ENCODE peak calls at places on chromosomes 11 and 22, in nine cellular contexts. D, N, E, K, X, P, F, L and V are unnamed samples.

GRCh38 chr11:43268161-43268560 is 43.6 kb upstream of the API5 start:
- DNase-seq in K (no peak), D (no peak), X (no peak), F (no peak), N (no peak), L (no peak), P (no peak), E (no peak), V (no peak)

GRCh38 chr11:101870510-101870909 is 44.3 kb upstream of the CEP126 start:
- DNase-seq in F (no peak), D (no peak), N (peak), P (no peak), K (no peak), L (peak), X (peak), E (peak), V (no peak)

GRCh38 chr11:128516886-128517285 is 70.5 kb downstream of the ETS1 start:
- DNase-seq in D (no peak), P (no peak), K (no peak), N (peak), F (no peak), E (no peak), X (no peak), L (peak), V (no peak)

GRCh38 chr11:4704054-4704789 is at the start of gene MMP26:
- DNase-seq in L (no peak), D (no peak), N (no peak), K (no peak), F (peak), P (no peak), X (no peak), E (no peak), V (no peak)

GRCh38 chr22:37740455-37741311 is 43.8 kb downstream of the TRIOBP start:
- DNase-seq in F (no peak), E (no peak), L (no peak), P (no peak), K (no peak), D (no peak), X (no peak), N (no peak), V (no peak)

GRCh38 chr11:75428301-75428724 is 4.7 kb downstream of the KLHL35 start:
- DNase-seq in D (peak), K (peak), F (peak), L (peak), P (peak), N (peak), E (peak), X (peak), V (peak)

GRCh38 chr11:32113200-32113599 is 22.3 kb downstream of the RCN1 start:
- DNase-seq in N (peak), D (no peak), E (peak), X (no peak), K (no peak), L (peak), F (no peak), P (no peak), V (no peak)

GRCh38 chr22:26602127-26602526 is 12.2 kb upstream of the TPST2 start:
- DNase-seq in F (no peak), P (no peak), N (no peak), E (no peak), D (no peak), L (no peak), X (no peak), K (no peak), V (no peak)

GRCh38 chr11:126076641-126077040 is 14.0 kb upstream of the CDON start:
- DNase-seq in L (no peak), D (no peak), F (no peak), K (no peak), X (no peak), E (no peak), P (no peak), N (no peak), V (no peak)

GRCh38 chr11:125076378-125076945 is 13.4 kb downstream of the SLC37A2 start:
- DNase-seq in F (no peak), D (no peak), E (no peak), L (no peak), N (no peak), X (no peak), K (peak), P (no peak), V (no peak)

GRCh38 chr11:128026596-128026995 is 560.8 kb downstream of the ETS1 start:
- DNase-seq in X (peak), D (peak), N (peak), E (peak), L (peak), P (no peak), K (no peak), F (no peak), V (no peak)

GRCh38 chr22:37846433-37846832 is 2.3 kb upstream of the ANKRD54 start:
- DNase-seq in F (no peak), P (no peak), X (no peak), D (no peak), N (no peak), K (no peak), E (no peak), L (no peak), V (no peak)

GRCh38 chr11:17197431-17197898 is 10.3 kb downstream of the PIK3C2A start:
- DNase-seq in E (no peak), D (no peak), P (no peak), L (peak), K (no peak), X (peak), F (no peak), N (peak), V (no peak)

GRCh38 chr11:33125611-33126010 is 35.7 kb downstream of the CSTF3 start:
- DNase-seq in L (no peak), X (no peak), F (no peak), D (no peak), P (no peak), N (no peak), K (no peak), E (no peak), V (no peak)

GRCh38 chr11:14380947-14381555 is 22.1 kb upstream of the RRAS2 start:
- DNase-seq in F (peak), D (no peak), K (peak), E (peak), N (peak), L (peak), P (peak), X (peak), V (peak)

GRCh38 chr22:34841911-34842310 is 224.0 kb upstream of the ISX start:
- DNase-seq in X (no peak), D (no peak), L (no peak), E (no peak), K (no peak), P (no peak), F (no peak), N (no peak), V (no peak)

GRCh38 chr22:29795663-29796062 is 28.5 kb downstream of the UQCR10 start:
- DNase-seq in P (no peak), K (no peak), F (no peak), X (no peak), L (no peak), E (no peak), D (no peak), N (no peak), V (no peak)

GRCh38 chr11:57214494-57214893 is 22.6 kb downstream of the APLNR start:
- DNase-seq in E (no peak), P (peak), D (peak), N (peak), X (peak), L (peak), K (no peak), F (no peak), V (no peak)

GRCh38 chr11:93059074-93059957 is 89.9 kb downstream of the MTNR1B start:
- DNase-seq in N (peak), X (peak), F (no peak), D (no peak), L (peak), K (no peak), P (no peak), E (no peak), V (no peak)

GRCh38 chr22:19120829-19121630 is 1.2 kb downstream of the DGCR2 start:
- DNase-seq in F (no peak), X (peak), L (peak), E (peak), P (no peak), K (no peak), D (no peak), N (peak), V (no peak)

GRCh38 chr11:1171985-1172728 is 14.4 kb downstream of the MUC5AC start:
- DNase-seq in E (no peak), F (no peak), N (no peak), K (no peak), X (no peak), D (no peak), P (no peak), L (no peak), V (no peak)

GRCh38 chr22:37161442-37161841 is 11.7 kb upstream of the IL2RB start:
- DNase-seq in N (peak), P (no peak), F (peak), X (no peak), K (no peak), E (no peak), L (no peak), D (no peak), V (no peak)

GRCh38 chr22:30575011-30575671 is 676 bp upstream of the GAL3ST1 start:
- DNase-seq in F (no peak), L (peak), E (no peak), D (no peak), N (peak), X (no peak), K (no peak), P (no peak), V (no peak)

GRCh38 chr22:28139993-28140392 is 220.9 kb upstream of the PITPNB start:
- DNase-seq in K (no peak), F (no peak), P (no peak), E (no peak), X (peak), L (peak), D (peak), N (peak), V (no peak)

DNA sequence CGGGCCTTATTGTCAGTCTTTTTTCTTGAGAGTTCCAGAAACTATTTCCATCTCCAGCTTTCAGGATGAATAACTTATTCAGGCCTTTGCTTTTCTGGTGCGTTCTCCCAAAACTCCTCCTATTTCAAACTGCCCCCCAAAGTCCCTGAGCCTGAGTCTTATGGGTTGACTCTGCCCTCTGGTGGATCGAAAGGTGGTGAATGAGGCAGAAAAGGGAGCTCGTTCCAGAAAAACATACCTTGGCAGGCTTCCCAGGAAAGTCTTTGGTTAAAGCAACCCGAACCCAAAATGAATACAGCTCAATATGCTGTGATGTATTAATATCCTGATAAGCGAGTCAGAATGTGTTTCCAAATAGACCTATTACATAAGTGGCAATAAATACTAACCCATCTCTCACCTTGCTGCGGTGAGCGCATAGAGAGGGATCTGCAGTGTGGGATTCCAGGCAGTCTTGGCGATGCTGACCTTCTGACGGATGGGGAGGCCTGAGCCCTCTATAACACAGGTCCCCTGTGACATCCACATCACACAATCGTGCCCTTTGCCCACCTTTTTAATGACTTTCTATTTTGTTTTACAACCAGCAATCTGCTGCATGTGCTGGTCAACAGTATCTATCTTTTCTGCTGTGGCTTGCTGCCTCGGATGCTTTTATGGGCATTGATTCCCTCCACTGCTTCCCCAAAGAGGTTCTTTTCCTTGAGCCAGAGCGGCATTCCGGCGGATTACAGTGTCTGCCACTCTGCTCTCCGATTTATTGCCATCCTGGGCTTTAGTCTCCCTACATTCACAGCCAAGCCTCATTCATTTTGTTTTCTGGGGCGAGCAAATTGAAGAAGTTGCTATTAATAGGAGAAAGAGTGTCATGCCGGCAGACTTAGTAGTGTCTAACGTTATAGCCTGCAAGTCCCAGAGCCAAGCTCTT is 756.8 kb downstream of the NTM start:
- DNase-seq in X (peak), L (peak), F (peak), P (peak), E (peak), N (peak), K (peak), D (peak), V (peak)
- TF ChIP-seq CTCF in X (peak), L (peak), F (peak), P (peak), E (no peak), N (peak), K (peak), D (peak), V (peak)

GRCh38 chr11:61294717-61295595 is at the start of gene VWCE:
- DNase-seq in E (no peak), K (peak), D (no peak), X (peak), F (peak), P (no peak), L (peak), N (peak), V (peak)
- TF ChIP-seq CTCF in E (no peak), K (peak), D (peak), X (peak), F (peak), P (no peak), L (peak), N (peak), V (no peak)

GRCh38 chr22:21025763-21026755 is 6.3 kb downstream of the SLC7A4 start:
- DNase-seq in D (no peak), K (no peak), F (no peak), X (peak), P (no peak), E (no peak), L (no peak), N (no peak), V (no peak)

GRCh38 chr22:21020802-21021429 is 6.0 kb downstream of the P2RX6 start:
- DNase-seq in X (peak), F (peak), D (no peak), P (no peak), N (peak), L (no peak), E (peak), K (peak), V (no peak)

GRCh38 chr22:21022507-21022906 is 7.5 kb downstream of the P2RX6 start:
- DNase-seq in K (no peak), E (no peak), L (no peak), X (no peak), P (no peak), F (no peak), N (no peak), D (no peak), V (no peak)

GRCh38 chr22:21025266-21025665 is 7.1 kb downstream of the SLC7A4 start:
- DNase-seq in E (no peak), F (no peak), D (no peak), N (no peak), P (no peak), X (peak), K (no peak), L (no peak), V (no peak)

DNA sequence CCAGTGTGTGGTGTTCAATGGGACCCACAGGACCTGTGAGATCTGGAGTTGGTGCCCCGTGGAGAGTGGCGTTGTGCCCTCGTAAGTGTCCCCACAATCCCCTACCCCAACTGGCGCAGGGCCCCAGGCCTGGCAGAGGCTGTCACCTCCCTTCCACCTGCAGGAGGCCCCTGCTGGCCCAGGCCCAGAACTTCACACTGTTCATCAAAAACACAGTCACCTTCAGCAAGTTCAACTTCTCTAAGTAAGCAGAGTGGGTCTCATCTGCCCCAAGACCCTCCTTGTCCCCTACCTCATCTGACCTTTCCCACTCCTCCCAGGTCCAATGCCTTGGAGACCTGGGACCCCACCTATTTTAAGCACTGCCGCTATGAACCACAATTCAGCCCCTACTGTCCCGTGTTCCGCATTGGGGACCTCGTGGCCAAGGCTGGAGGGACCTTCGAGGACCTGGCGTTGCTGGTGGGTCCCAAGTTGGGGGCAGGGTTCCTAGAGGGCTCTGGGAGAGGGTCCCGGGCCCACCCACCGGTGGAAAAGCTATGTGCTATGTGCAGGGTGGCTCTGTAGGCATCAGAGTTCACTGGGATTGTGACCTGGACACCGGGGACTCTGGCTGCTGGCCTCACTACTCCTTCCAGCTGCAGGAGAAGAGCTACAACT is 8.1 kb downstream of the P2RX6 start:
- DNase-seq in L (no peak), F (no peak), E (no peak), N (no peak), K (no peak), D (no peak), P (no peak), X (no peak), V (no peak)
- TF ChIP-seq CTCF in L (no peak), F (no peak), E (peak), N (no peak), K (peak), D (no peak), P (no peak), X (no peak), V (no peak)

DNA sequence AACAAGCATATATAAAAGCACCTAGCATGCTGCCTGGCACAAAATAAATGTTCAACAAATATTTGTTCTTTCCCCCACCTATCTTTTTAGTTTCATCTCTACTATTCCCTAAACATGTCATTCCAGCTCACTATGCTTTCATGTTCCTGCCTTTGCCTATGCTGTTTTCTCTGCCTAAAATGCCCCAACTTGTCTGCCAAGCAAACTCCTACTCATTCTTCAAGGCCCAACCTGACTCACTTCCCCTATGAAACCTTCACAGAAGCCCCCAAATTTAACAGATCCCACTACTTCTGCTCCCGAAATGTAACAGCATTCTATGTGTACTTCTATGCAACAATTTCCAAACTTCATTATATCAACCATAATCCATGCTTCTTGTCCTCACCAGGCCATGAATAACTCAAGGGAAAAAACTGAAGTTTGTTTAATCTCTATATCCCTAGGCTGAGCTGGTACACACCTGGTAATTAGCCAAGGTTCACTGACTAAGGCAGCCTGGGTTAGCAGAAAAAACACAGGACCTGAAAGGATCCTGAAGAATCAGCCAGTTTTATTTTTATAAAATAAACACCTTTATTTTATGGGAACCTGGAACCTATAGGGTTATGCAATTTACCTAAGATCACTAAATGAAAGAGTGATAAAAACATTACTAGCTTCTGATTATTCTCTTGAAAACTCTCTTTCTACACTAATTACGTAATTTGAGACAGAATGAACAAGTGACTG is 72.2 kb downstream of the PAK1 start:
- DNase-seq in X (peak), N (no peak), K (no peak), D (no peak), E (peak), P (no peak), F (no peak), L (no peak), V (no peak)
- TF ChIP-seq CTCF in X (no peak), N (no peak), K (no peak), D (no peak), E (no peak), P (no peak), F (no peak), L (no peak), V (no peak)

GRCh38 chr11:129695543-129696308 is 119.9 kb upstream of the TMEM45B start:
- DNase-seq in N (peak), D (no peak), E (peak), L (peak), K (peak), X (peak), P (no peak), F (peak), V (no peak)
- TF ChIP-seq CTCF in N (peak), D (peak), E (peak), L (peak), K (peak), X (peak), P (no peak), F (peak), V (no peak)

GRCh38 chr11:108870373-108871020 is 205.6 kb downstream of the DDX10 start:
- DNase-seq in E (peak), F (no peak), P (no peak), X (peak), L (peak), N (peak), D (peak), K (no peak), V (no peak)
- TF ChIP-seq CTCF in E (no peak), F (no peak), P (no peak), X (no peak), L (no peak), N (no peak), D (no peak), K (no peak), V (no peak)